ENCODE peak calls at places on chromosome 14, in six cellular contexts. C is NB4, G is gastrocnemius medialis, I is heart left ventricle, W is body of pancreas, P is spleen. N is an unnamed sample.

GRCh38 chr14:70808402-70809237 is 693 bp downstream of the MAP3K9 start:
- DNase-seq in C (no peak), G (peak; percentile 17), I (no peak), W (peak; percentile 46), P (peak; percentile 90), N (no peak)

GRCh38 chr14:27506272-27506671 is 908.4 kb upstream of the NOVA1 start:
- DNase-seq in C (no peak), G (no peak), I (no peak), W (no peak), P (no peak), N (no peak)

GRCh38 chr14:52325126-52325525 is 11.0 kb downstream of the PTGER2 start:
- DNase-seq in C (peak; percentile 68), G (no peak), I (no peak), W (no peak), P (no peak), N (no peak)

GRCh38 chr14:65720743-65721142 is 308.2 kb downstream of the FUT8 start:
- DNase-seq in C (no peak), G (no peak), I (no peak), W (no peak), P (no peak), N (no peak)

GRCh38 chr14:99284254-99285004 is 12.4 kb upstream of the BCL11B start:
- DNase-seq in C (no peak), G (no peak), I (no peak), W (no peak), P (no peak), N (no peak)

GRCh38 chr14:104734601-104734990 is 10.6 kb downstream of the ADSS1 start:
- DNase-seq in C (no peak), G (no peak), I (no peak), W (no peak), P (no peak), N (no peak)

GRCh38 chr14:63045612-63046320 is 508 bp upstream of the KCNH5 start:
- DNase-seq in C (no peak), G (no peak), I (peak; percentile 29), W (peak; percentile 57), P (no peak), N (no peak)

GRCh38 chr14:69682607-69683263 is 71.3 kb downstream of the SUSD6 start:
- DNase-seq in C (no peak), G (no peak), I (no peak), W (no peak), P (no peak), N (peak; percentile 59)

GRCh38 chr14:71932229-71932951 is at the start of gene RGS6:
- DNase-seq in C (no peak), G (no peak), I (peak; percentile 42), W (peak; percentile 65), P (no peak), N (no peak)

GRCh38 chr14:103748539-103748867 is 32.9 kb downstream of the ZFYVE21 start:
- DNase-seq in C (no peak), G (no peak), I (no peak), W (no peak), P (peak; percentile 86), N (no peak)

GRCh38 chr14:78016532-78016931 is 153.6 kb upstream of the NRXN3 start:
- DNase-seq in C (no peak), G (no peak), I (no peak), W (no peak), P (no peak), N (no peak)

GRCh38 chr14:20477211-20477876 is 8.1 kb downstream of the PNP start:
- DNase-seq in C (peak; percentile 65), G (no peak), I (peak; percentile 56), W (peak; percentile 51), P (no peak), N (no peak)

GRCh38 chr14:90726656-90727055 is 89.6 kb downstream of the TTC7B start:
- DNase-seq in C (no peak), G (peak; percentile 79), I (no peak), W (peak; percentile 32), P (no peak), N (peak; percentile 77)

GRCh38 chr14:88825078-88825458 is 617 bp downstream of the TTC8 start:
- DNase-seq in C (peak; percentile 12), G (no peak), I (no peak), W (no peak), P (no peak), N (no peak)

GRCh38 chr14:88823968-88824313 is 510 bp upstream of the TTC8 start:
- DNase-seq in C (no peak), G (no peak), I (no peak), W (no peak), P (no peak), N (no peak)

GRCh38 chr14:88825503-88825902 is 1.1 kb downstream of the TTC8 start:
- DNase-seq in C (no peak), G (no peak), I (no peak), W (no peak), P (no peak), N (no peak)

GRCh38 chr14:88821888-88822287 is 2.6 kb upstream of the TTC8 start:
- DNase-seq in C (no peak), G (no peak), I (no peak), W (no peak), P (no peak), N (no peak)

GRCh38 chr14:88824314-88825077 is at the start of gene TTC8:
- DNase-seq in C (peak; percentile 89), G (peak; percentile 61), I (peak; percentile 93), W (peak; percentile 89), P (peak; percentile 97), N (peak; percentile 96)
- TF ChIP-seq POLR2A in C (peak; percentile 76), G (no peak), I (no peak), W (peak; percentile 87), P (no peak), N (no peak)

DNA sequence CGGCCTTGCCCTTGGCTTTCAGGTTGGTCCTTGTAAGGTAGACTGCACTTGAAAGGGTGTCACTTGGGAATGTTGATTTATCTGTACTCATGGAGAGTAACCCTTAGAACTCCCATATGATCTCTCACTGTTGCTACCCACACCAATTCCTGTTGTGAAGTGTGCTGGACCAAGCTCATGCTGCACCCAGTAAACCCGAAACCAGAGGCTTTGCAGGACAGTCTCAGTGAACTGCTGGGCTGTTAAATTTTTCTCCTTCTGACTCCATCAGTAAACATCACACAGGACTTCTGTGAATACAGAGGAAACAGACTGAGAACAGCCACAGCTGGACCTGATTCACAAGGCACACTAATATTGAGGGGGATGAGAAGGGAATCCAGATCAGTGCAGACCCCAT is 783.0 kb downstream of the TMEM121 start:
- DNase-seq in C (no peak), G (no peak), I (no peak), W (no peak), P (no peak), N (no peak)
- H3K4me3 ChIP-seq in C (no peak overlapping the region), G (no peak overlapping the region), I (no peak overlapping the region), W (no peak overlapping the region), P (no peak overlapping the region), N (no peak overlapping the region)

GRCh38 chr14:100894416-100894815 is 9.1 kb downstream of the RTL1 start:
- DNase-seq in C (no peak), G (no peak), I (no peak), W (no peak), P (peak; percentile 40), N (no peak)
- TF ChIP-seq CTCF in C (no peak), G (no peak), I (no peak), W (no peak), P (no peak), N (no peak)

GRCh38 chr14:32967421-32967820 is 28.7 kb downstream of the NPAS3 start:
- DNase-seq in C (no peak), G (no peak), I (no peak), W (no peak), P (no peak), N (no peak)
- TF ChIP-seq POLR2A in C (no peak), G (no peak), I (no peak), W (no peak), P (no peak), N (no peak)

DNA sequence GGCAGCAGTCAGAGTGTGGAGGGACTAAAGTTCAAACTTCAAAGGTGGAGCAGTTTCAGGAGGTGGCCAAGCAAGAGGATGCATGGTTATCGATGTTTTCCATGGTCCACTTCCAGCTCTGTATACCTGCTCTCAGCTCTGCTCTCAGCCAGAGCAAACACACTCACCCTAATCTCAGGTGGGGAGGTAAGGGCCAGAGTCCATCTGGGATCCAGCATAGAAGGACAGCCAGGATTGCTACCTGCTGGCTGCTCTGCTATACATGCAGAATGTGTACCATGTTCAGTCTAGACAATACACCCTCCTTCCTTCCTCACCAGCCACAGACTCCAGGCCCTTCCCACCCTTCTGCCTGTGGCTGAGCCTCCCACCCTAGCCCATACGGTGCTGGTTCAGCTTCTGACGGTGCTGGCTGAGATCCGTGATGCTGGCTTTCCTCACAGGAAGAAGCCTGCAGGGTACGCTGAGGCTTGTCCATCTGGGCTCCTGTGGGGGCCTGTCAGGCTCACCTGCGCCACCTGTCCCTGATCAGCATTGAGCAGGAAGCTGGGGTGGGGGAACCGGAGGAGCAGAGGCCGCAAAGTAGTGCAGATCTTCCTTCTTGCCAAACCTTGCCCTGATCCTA is 2.4 kb downstream of the CBLN3 start:
- DNase-seq in C (no peak), G (no peak), I (no peak), W (peak; percentile 79), P (peak; percentile 76), N (no peak)
- H3K4me3 ChIP-seq in C (no peak overlapping the region), G (no peak overlapping the region), I (no peak overlapping the region), W (no peak overlapping the region), P (no peak overlapping the region), N (no peak overlapping the region)